ENCODE peak calls at places on chromosomes 5 and 9, in ten cellular contexts. W, O, F, P, D, I, H, B, Z and A are unnamed samples.

GRCh38 chr9:86941196-86941595 is 6.1 kb downstream of the GAS1 start:
- DNase-seq in W (no peak), O (no peak), F (no peak), P (no peak), D (no peak), I (no peak), H (no peak), B (no peak), Z (no peak), A (no peak)

GRCh38 chr5:6118691-6119090 is 259.7 kb downstream of the MED10 start:
- DNase-seq in W (no peak), O (no peak), F (no peak), P (no peak), D (no peak), I (no peak), H (no peak), B (no peak), Z (no peak), A (no peak)

GRCh38 chr5:109412981-109413402 is 3.2 kb upstream of the PJA2 start:
- DNase-seq in W (no peak), O (no peak), F (no peak), P (peak; percentile 58), D (no peak), I (no peak), H (no peak), B (no peak), Z (no peak), A (no peak)

GRCh38 chr5:170523830-170524229 is 20.0 kb downstream of the KCNIP1 start:
- DNase-seq in W (no peak), O (no peak), F (no peak), P (no peak), D (no peak), I (no peak), H (no peak), B (no peak), Z (no peak), A (no peak)

GRCh38 chr5:126002222-126002897 is 420.8 kb upstream of the GRAMD2B start:
- DNase-seq in W (peak; percentile 44), O (no peak), F (peak; percentile 27), P (peak; percentile 36), D (no peak), I (peak; percentile 40), H (no peak), B (no peak), Z (no peak), A (no peak)

GRCh38 chr5:112657804-112658203 is 79.9 kb upstream of the APC start:
- DNase-seq in W (no peak), O (no peak), F (no peak), P (no peak), D (no peak), I (no peak), H (no peak), B (no peak), Z (no peak), A (no peak)

GRCh38 chr5:39214912-39215709 is 4.3 kb downstream of the FYB1 start:
- DNase-seq in W (no peak), O (peak; percentile 79), F (no peak), P (no peak), D (no peak), I (no peak), H (no peak), B (no peak), Z (peak; percentile 23), A (no peak)

GRCh38 chr5:156755421-156756087 is 94.5 kb upstream of the PPP1R2B start:
- DNase-seq in W (no peak), O (no peak), F (no peak), P (no peak), D (no peak), I (no peak), H (no peak), B (no peak), Z (no peak), A (no peak)

GRCh38 chr9:110427497-110428104 is 89.9 kb upstream of the TXNDC8 start:
- DNase-seq in W (no peak), O (no peak), F (no peak), P (peak; percentile 58), D (no peak), I (peak; percentile 12), H (peak; percentile 13), B (peak; percentile 12), Z (no peak), A (peak; percentile 37)

GRCh38 chr9:113573303-113573958 is 109.9 kb downstream of the RGS3 start:
- DNase-seq in W (no peak), O (peak; percentile 42), F (no peak), P (peak; percentile 42), D (no peak), I (no peak), H (no peak), B (no peak), Z (no peak), A (no peak)

GRCh38 chr9:134502261-134503211 is 139.1 kb upstream of the COL5A1 start:
- DNase-seq in W (peak; percentile 97), O (no peak), F (peak; percentile 66), P (no peak), D (no peak), I (no peak), H (peak; percentile 90), B (no peak), Z (no peak), A (peak; percentile 20)

GRCh38 chr9:135104761-135105160 is 17.3 kb downstream of the OLFM1 start:
- DNase-seq in W (no peak), O (no peak), F (no peak), P (no peak), D (no peak), I (no peak), H (no peak), B (no peak), Z (no peak), A (no peak)

GRCh38 chr5:179858241-179858585 is 404 bp downstream of the MRNIP start:
- DNase-seq in W (no peak), O (peak; percentile 72), F (no peak), P (peak; percentile 20), D (peak; percentile 13), I (no peak), H (peak; percentile 63), B (no peak), Z (peak; percentile 49), A (peak; percentile 67)

GRCh38 chr9:111857555-111858211 is 38.9 kb upstream of the UGCG start:
- DNase-seq in W (no peak), O (no peak), F (no peak), P (no peak), D (no peak), I (no peak), H (no peak), B (no peak), Z (no peak), A (no peak)

GRCh38 chr5:25458628-25459027 is 813.9 kb upstream of the CDH10 start:
- DNase-seq in W (no peak), O (no peak), F (no peak), P (no peak), D (no peak), I (no peak), H (no peak), B (no peak), Z (no peak), A (no peak)

GRCh38 chr5:61386062-61386800 is 54.2 kb downstream of the ZSWIM6 start:
- DNase-seq in W (no peak), O (no peak), F (no peak), P (no peak), D (no peak), I (no peak), H (no peak), B (no peak), Z (no peak), A (no peak)

GRCh38 chr5:139417214-139417613 is 13.3 kb upstream of the SPATA24 start:
- DNase-seq in W (peak; percentile 51), O (no peak), F (no peak), P (no peak), D (no peak), I (no peak), H (no peak), B (no peak), Z (no peak), A (no peak)